ENCODE peak calls at places on chromosomes 7 and 10, in five cellular contexts. D is lower leg skin, H is sigmoid colon, V is foreskin keratinocyte, Q is IMR-90. G is an unnamed sample.

GRCh38 chr10:16843252-16843870 is 26.1 kb upstream of the RSU1 start:
- DNase-seq in D (no peak), H (no peak), V (peak; percentile 67), Q (peak; percentile 82), G (no peak)

GRCh38 chr7:48147078-48147591 is 24.1 kb upstream of the ABCA13 start:
- DNase-seq in D (no peak), H (no peak), V (peak; percentile 17), Q (no peak), G (no peak)

GRCh38 chr10:63213489-63213888 is 80.4 kb downstream of the NRBF2 start:
- DNase-seq in D (no peak), H (no peak), V (no peak), Q (no peak), G (no peak)

GRCh38 chr10:115941247-115941840 is 331.7 kb downstream of the GFRA1 start:
- DNase-seq in D (no peak), H (no peak), V (no peak), Q (no peak), G (no peak)

GRCh38 chr10:108905821-108906220 is 1017.5 kb downstream of the XPNPEP1 start:
- DNase-seq in D (no peak), H (no peak), V (no peak), Q (no peak), G (no peak)

GRCh38 chr7:19754521-19755116 is 18.8 kb downstream of the TMEM196 start:
- DNase-seq in D (no peak), H (no peak), V (peak; percentile 22), Q (peak; percentile 12), G (no peak)

GRCh38 chr10:112790921-112791320 is 159.1 kb upstream of the TCF7L2 start:
- DNase-seq in D (no peak), H (no peak), V (no peak), Q (no peak), G (no peak)

GRCh38 chr10:92619368-92619767 is 26.4 kb downstream of the KIF11 start:
- DNase-seq in D (no peak), H (no peak), V (no peak), Q (no peak), G (no peak)

GRCh38 chr7:77464589-77464988 is 48.4 kb upstream of the GSAP start:
- DNase-seq in D (no peak), H (no peak), V (no peak), Q (no peak), G (no peak)

GRCh38 chr10:99403674-99404073 is 26.8 kb downstream of the GOT1 start:
- DNase-seq in D (no peak), H (no peak), V (peak; percentile 63), Q (peak; percentile 6), G (no peak)

GRCh38 chr7:87148332-87148955 is 3.8 kb upstream of the DMTF1 start:
- DNase-seq in D (no peak), H (no peak), V (peak; percentile 23), Q (peak; percentile 26), G (no peak)

GRCh38 chr10:2278391-2278790 is 541.1 kb upstream of the ADARB2 start:
- DNase-seq in D (no peak), H (no peak), V (no peak), Q (no peak), G (no peak)

GRCh38 chr7:121544726-121545125 is 148.6 kb upstream of the FAM3C start:
- DNase-seq in D (no peak), H (no peak), V (peak; percentile 98), Q (peak; percentile 89), G (no peak)

GRCh38 chr7:80593869-80594587 is 44.4 kb upstream of the CD36 start:
- DNase-seq in D (peak; percentile 58), H (no peak), V (no peak), Q (peak; percentile 5), G (no peak)

GRCh38 chr7:56033671-56034432 is 17.4 kb downstream of the PSPH start:
- DNase-seq in D (no peak), H (peak; percentile 69), V (peak; percentile 70), Q (peak; percentile 70), G (peak; percentile 54)

GRCh38 chr10:67697646-67698245 is 1.8 kb upstream of the CTNNA3 start:
- DNase-seq in D (no peak), H (no peak), V (peak; percentile 22), Q (peak; percentile 56), G (peak; percentile 2)

GRCh38 chr7:55017841-55018240 is 976 bp upstream of the EGFR start:
- DNase-seq in D (no peak), H (no peak), V (no peak), Q (no peak), G (no peak)

GRCh38 chr7:92076509-92076908 is 57.8 kb downstream of the CYP51A1 start:
- DNase-seq in D (no peak), H (no peak), V (peak; percentile 93), Q (no peak), G (no peak)

GRCh38 chr7:139915864-139916716 is 87.0 kb downstream of the TBXAS1 start:
- DNase-seq in D (peak; percentile 65), H (no peak), V (peak; percentile 97), Q (peak; percentile 99), G (peak; percentile 32)

GRCh38 chr7:140084972-140085371 is 22.2 kb upstream of the PARP12 start:
- DNase-seq in D (no peak), H (no peak), V (no peak), Q (no peak), G (no peak)

GRCh38 chr10:60236869-60237524 is 152.7 kb downstream of the ANK3 start:
- DNase-seq in D (peak; percentile 44), H (peak; percentile 74), V (no peak), Q (no peak), G (no peak)

GRCh38 chr7:130818056-130818455 is 84.0 kb upstream of the KLF14 start:
- DNase-seq in D (no peak), H (no peak), V (no peak), Q (no peak), G (no peak)

GRCh38 chr10:73759512-73760115 is 15.4 kb downstream of the SEC24C start:
- DNase-seq in D (no peak), H (peak; percentile 33), V (peak; percentile 8), Q (no peak), G (peak; percentile 64)

GRCh38 chr7:111006691-111007090 is 84.2 kb upstream of the LRRN3 start:
- DNase-seq in D (no peak), H (no peak), V (peak; percentile 88), Q (peak; percentile 77), G (no peak)

GRCh38 chr10:119023553-119023868 is 6.0 kb upstream of the NANOS1 start:
- DNase-seq in D (no peak), H (no peak), V (no peak), Q (no peak), G (no peak)

GRCh38 chr7:24283900-24284698 is at the start of gene NPY:
- DNase-seq in D (no peak), H (no peak), V (no peak), Q (no peak), G (no peak)

GRCh38 chr7:3162286-3162685 is 118.6 kb upstream of the CARD11 start:
- DNase-seq in D (no peak), H (no peak), V (no peak), Q (peak; percentile 7), G (no peak)
- TF ChIP-seq CTCF in D (no peak), H (no peak), V (peak; percentile 20), Q (no peak), G (no peak)

GRCh38 chr7:2687881-2688318 is at the start of gene AMZ1:
- DNase-seq in D (no peak), H (no peak), V (no peak), Q (no peak), G (no peak)
- TF ChIP-seq CTCF in D (no peak), H (no peak), V (no peak), Q (no peak), G (no peak)

GRCh38 chr10:34964166-34964800 is 125.9 kb downstream of the CUL2 start:
- DNase-seq in D (no peak), H (no peak), V (no peak), Q (no peak), G (no peak)

GRCh38 chr10:34959786-34960185 is 130.4 kb downstream of the CUL2 start:
- DNase-seq in D (no peak), H (no peak), V (no peak), Q (no peak), G (no peak)

GRCh38 chr10:34962866-34963265 is 127.3 kb downstream of the CUL2 start:
- DNase-seq in D (no peak), H (no peak), V (no peak), Q (no peak), G (no peak)

GRCh38 chr10:34959321-34959720 is 130.8 kb downstream of the CUL2 start:
- DNase-seq in D (no peak), H (no peak), V (no peak), Q (no peak), G (no peak)

DNA sequence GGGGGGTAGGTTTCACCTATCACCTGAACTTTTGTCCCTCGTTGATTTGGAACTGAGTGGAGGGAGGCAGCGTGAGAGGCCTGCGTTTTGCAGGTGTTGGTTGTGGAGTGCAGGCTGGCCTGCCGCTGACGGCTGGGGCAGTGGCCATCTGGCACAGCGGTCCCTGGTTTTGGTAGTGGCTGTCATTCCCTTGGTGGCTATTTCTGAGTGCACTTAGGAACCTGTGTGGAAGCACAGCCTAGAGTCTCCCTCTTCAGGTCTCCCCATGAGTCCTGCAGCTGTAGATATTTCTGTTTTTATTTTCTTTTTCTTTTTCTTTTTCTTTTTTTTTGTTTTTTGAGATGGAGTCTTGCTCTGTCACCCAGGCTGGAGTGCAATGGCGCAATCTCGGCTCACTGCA is 129.2 kb downstream of the CUL2 start:
- DNase-seq in D (no peak), H (no peak), V (no peak), Q (peak; percentile 39), G (no peak)
- TF ChIP-seq CTCF in D (no peak), H (no peak), V (peak; percentile 63), Q (peak; percentile 41), G (no peak)

DNA sequence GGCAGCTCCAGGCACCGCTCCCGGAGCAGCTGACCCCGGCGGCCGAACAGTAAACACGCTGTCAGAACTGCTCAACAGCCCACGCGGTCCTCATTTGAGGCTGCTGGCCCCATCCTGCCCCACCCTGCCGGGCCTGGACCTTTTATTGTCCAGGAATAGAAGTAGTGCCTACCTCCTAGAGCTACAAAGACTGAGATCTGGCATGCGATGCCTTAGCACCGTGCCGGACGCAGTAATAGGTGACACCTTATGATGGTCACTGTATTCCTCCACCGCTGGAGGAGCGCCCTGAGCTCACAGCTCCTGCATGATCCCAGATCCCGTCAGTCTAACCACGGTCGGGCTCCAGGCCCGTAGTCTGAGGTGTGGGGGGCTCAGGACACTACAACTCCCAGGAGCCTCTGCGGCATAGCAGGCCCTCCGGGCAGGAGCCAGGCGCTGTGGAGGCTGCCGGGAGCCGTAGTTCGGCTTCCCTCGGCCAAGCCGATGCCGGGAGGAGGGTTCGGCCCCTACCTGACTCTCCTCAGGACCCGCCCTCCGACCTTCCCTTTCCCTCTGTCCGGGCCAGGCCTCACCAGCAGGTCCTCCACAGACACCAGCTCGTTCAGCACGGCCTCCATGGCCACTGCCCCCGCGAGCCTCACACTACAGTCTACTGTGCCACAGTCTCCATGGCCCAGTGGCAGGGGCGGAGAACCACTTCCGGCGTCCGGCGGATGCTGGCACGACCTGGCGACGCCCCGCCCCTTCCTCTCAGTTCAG is at the start of gene FIS1:
- DNase-seq in D (peak; percentile 90), H (peak; percentile 97), V (peak; percentile 91), Q (peak; percentile 82), G (peak; percentile 91)
- TF ChIP-seq CTCF in D (no peak), H (peak; percentile 90), V (no peak), Q (no peak), G (peak; percentile 69)

GRCh38 chr10:43773736-43774135 is 125.1 kb upstream of the ZNF32 start:
- DNase-seq in D (no peak), H (no peak), V (no peak), Q (no peak), G (no peak)
- TF ChIP-seq CTCF in D (no peak), H (no peak), V (no peak), Q (no peak), G (no peak)

G was measured in CD4-positive, alpha-beta T cell.